ENCODE peak calls at places on chromosomes 4 and X, in six cellular contexts. L, R, K, J, P and E are unnamed samples.

GRCh38 chrX:78019586-78020483 is 50.4 kb upstream of the PGAM4 start:
- DNase-seq in L (no peak), R (no peak), K (no peak), J (no peak), P (no peak), E (no peak)

GRCh38 chr4:41384992-41385391 is 128.3 kb downstream of the UCHL1 start:
- DNase-seq in L (no peak), R (peak), K (no peak), J (peak), P (no peak), E (no peak)

GRCh38 chr4:8835521-8836365 is 35.9 kb downstream of the HMX1 start:
- DNase-seq in L (no peak), R (no peak), K (no peak), J (no peak), P (no peak), E (peak)

GRCh38 chr4:128512161-128512560 is 224.5 kb upstream of the PGRMC2 start:
- DNase-seq in L (no peak), R (no peak), K (no peak), J (no peak), P (no peak), E (no peak)

GRCh38 chr4:70632028-70632427 is 3.5 kb downstream of the ENAM start:
- DNase-seq in L (no peak), R (no peak), K (no peak), J (no peak), P (peak), E (no peak)

GRCh38 chr4:7818676-7819041 is 121.0 kb downstream of the AFAP1 start:
- DNase-seq in L (no peak), R (no peak), K (no peak), J (no peak), P (no peak), E (no peak)

GRCh38 chr4:67871867-67872266 is 11.9 kb downstream of the TMPRSS11D start:
- DNase-seq in L (no peak), R (peak), K (no peak), J (no peak), P (peak), E (no peak)

GRCh38 chr4:126647756-126648396 is 984.9 kb upstream of the INTU start:
- DNase-seq in L (no peak), R (no peak), K (no peak), J (no peak), P (peak), E (no peak)

GRCh38 chr4:172850838-172851237 is 317.8 kb upstream of the GALNT7 start:
- DNase-seq in L (no peak), R (no peak), K (no peak), J (no peak), P (peak), E (no peak)

GRCh38 chr4:48490680-48491513 is 845 bp downstream of the ZAR1 start:
- DNase-seq in L (no peak), R (no peak), K (no peak), J (no peak), P (no peak), E (peak)

GRCh38 chrX:47483310-47484268 is 567 bp upstream of the ZNF41 start:
- DNase-seq in L (no peak), R (no peak), K (no peak), J (no peak), P (peak), E (peak)